ENCODE peak calls at places on chromosomes 16 and 17, in ten cellular contexts. K, O, G, X, M, T, J, Z, N and V are unnamed samples.

GRCh38 chr16:81798311-81799137 is 19.4 kb downstream of the PLCG2 start:
- DNase-seq in K (no peak), O (no peak), G (no peak), X (no peak), M (no peak), T (no peak), J (no peak), Z (no peak), N (no peak), V (no peak)

GRCh38 chr16:69796285-69797118 is 34.4 kb downstream of the WWP2 start:
- DNase-seq in K (peak), O (peak), G (peak), X (no peak), M (peak), T (peak), J (peak), Z (no peak), N (no peak), V (no peak)

GRCh38 chr17:35742896-35743477 is 10.1 kb downstream of the GAS2L2 start:
- DNase-seq in K (no peak), O (no peak), G (no peak), X (no peak), M (no peak), T (no peak), J (no peak), Z (no peak), N (no peak), V (no peak)

GRCh38 chr16:27020031-27020430 is 46.7 kb upstream of the C16orf82 start:
- DNase-seq in K (no peak), O (no peak), G (no peak), X (no peak), M (no peak), T (no peak), J (no peak), Z (no peak), N (no peak), V (no peak)

GRCh38 chr17:46001390-46002310 is 2.6 kb downstream of the STH start:
- DNase-seq in K (no peak), O (peak), G (no peak), X (no peak), M (no peak), T (peak), J (no peak), Z (no peak), N (no peak), V (no peak)

GRCh38 chr17:82671071-82671470 is 22.8 kb upstream of the WDR45B start:
- DNase-seq in K (no peak), O (no peak), G (no peak), X (no peak), M (no peak), T (no peak), J (no peak), Z (no peak), N (no peak), V (no peak)

GRCh38 chr17:7190276-7190917 is 11.2 kb upstream of the ASGR1 start:
- DNase-seq in K (no peak), O (no peak), G (no peak), X (no peak), M (no peak), T (no peak), J (no peak), Z (no peak), N (no peak), V (no peak)

GRCh38 chr17:72264682-72265405 is 144.0 kb downstream of the SOX9 start:
- DNase-seq in K (no peak), O (no peak), G (no peak), X (no peak), M (no peak), T (no peak), J (no peak), Z (no peak), N (no peak), V (no peak)

GRCh38 chr17:56810286-56810781 is 23.4 kb downstream of the C17orf67 start:
- DNase-seq in K (no peak), O (no peak), G (no peak), X (peak), M (no peak), T (no peak), J (no peak), Z (no peak), N (no peak), V (no peak)

GRCh38 chr17:40369923-40370322 is 5.4 kb upstream of the GJD3 start:
- DNase-seq in K (no peak), O (no peak), G (no peak), X (no peak), M (no peak), T (no peak), J (no peak), Z (no peak), N (no peak), V (no peak)

GRCh38 chr17:8225813-8226535 is 15.6 kb upstream of the AURKB start:
- DNase-seq in K (peak), O (peak), G (no peak), X (peak), M (peak), T (no peak), J (peak), Z (no peak), N (no peak), V (peak)

GRCh38 chr16:84614075-84614474 is 3.8 kb downstream of the COTL1 start:
- DNase-seq in K (peak), O (no peak), G (no peak), X (no peak), M (no peak), T (no peak), J (no peak), Z (no peak), N (no peak), V (no peak)

GRCh38 chr17:55614061-55614460 is 102.8 kb upstream of the SMIM36 start:
- DNase-seq in K (no peak), O (no peak), G (no peak), X (no peak), M (no peak), T (no peak), J (no peak), Z (no peak), N (no peak), V (no peak)

GRCh38 chr16:75273054-75273925 is 21.9 kb upstream of the BCAR1 start:
- DNase-seq in K (no peak), O (no peak), G (no peak), X (no peak), M (no peak), T (no peak), J (peak), Z (no peak), N (no peak), V (no peak)

GRCh38 chr17:52181842-52182241 is 23.3 kb upstream of the CA10 start:
- DNase-seq in K (no peak), O (peak), G (no peak), X (no peak), M (no peak), T (no peak), J (no peak), Z (no peak), N (no peak), V (no peak)

GRCh38 chr17:43534909-43535308 is 11.2 kb downstream of the ETV4 start:
- DNase-seq in K (no peak), O (no peak), G (no peak), X (no peak), M (no peak), T (no peak), J (no peak), Z (no peak), N (no peak), V (no peak)

GRCh38 chr17:72004011-72004427 is 116.8 kb upstream of the SOX9 start:
- DNase-seq in K (no peak), O (no peak), G (no peak), X (no peak), M (no peak), T (no peak), J (no peak), Z (no peak), N (no peak), V (no peak)

GRCh38 chr17:66526827-66527226 is 224.4 kb downstream of the PRKCA start:
- DNase-seq in K (no peak), O (no peak), G (no peak), X (no peak), M (no peak), T (no peak), J (no peak), Z (no peak), N (no peak), V (no peak)

GRCh38 chr16:75264999-75265910 is 13.8 kb upstream of the BCAR1 start:
- DNase-seq in K (no peak), O (no peak), G (no peak), X (no peak), M (no peak), T (no peak), J (peak), Z (no peak), N (peak), V (peak)

GRCh38 chr16:59180083-59180476 is 446.0 kb upstream of the GOT2 start:
- DNase-seq in K (no peak), O (no peak), G (no peak), X (no peak), M (no peak), T (peak), J (no peak), Z (no peak), N (no peak), V (no peak)

GRCh38 chr17:1351275-1351674 is 48.7 kb downstream of the YWHAE start:
- DNase-seq in K (no peak), O (no peak), G (no peak), X (no peak), M (no peak), T (no peak), J (no peak), Z (no peak), N (no peak), V (no peak)

GRCh38 chr17:49378311-49378710 is 16.3 kb upstream of the ZNF652 start:
- DNase-seq in K (no peak), O (no peak), G (no peak), X (no peak), M (no peak), T (no peak), J (no peak), Z (no peak), N (no peak), V (no peak)

GRCh38 chr17:17159571-17159970 is 46.6 kb downstream of the PLD6 start:
- DNase-seq in K (no peak), O (no peak), G (no peak), X (no peak), M (no peak), T (no peak), J (no peak), Z (no peak), N (no peak), V (no peak)

GRCh38 chr16:27169511-27170071 is 33.7 kb upstream of the KDM8 start:
- DNase-seq in K (no peak), O (peak), G (peak), X (no peak), M (no peak), T (peak), J (peak), Z (peak), N (peak), V (peak)

GRCh38 chr16:29719063-29719462 is 26.7 kb downstream of the C16orf54 start:
- DNase-seq in K (no peak), O (no peak), G (no peak), X (no peak), M (no peak), T (no peak), J (no peak), Z (no peak), N (peak), V (no peak)

GRCh38 chr16:81061855-81062608 is 15.0 kb downstream of the C16orf46 start:
- DNase-seq in K (no peak), O (no peak), G (no peak), X (peak), M (no peak), T (no peak), J (no peak), Z (no peak), N (no peak), V (no peak)

GRCh38 chr17:46978489-46979022 is 497 bp downstream of the RPRML start:
- DNase-seq in K (no peak), O (no peak), G (no peak), X (peak), M (no peak), T (no peak), J (no peak), Z (no peak), N (no peak), V (no peak)

GRCh38 chr16:69600202-69600601 is 34.4 kb downstream of the NFAT5 start:
- DNase-seq in K (no peak), O (no peak), G (no peak), X (no peak), M (no peak), T (no peak), J (no peak), Z (no peak), N (no peak), V (no peak)

GRCh38 chr17:68601565-68602266 is 549 bp upstream of the FAM20A start:
- DNase-seq in K (peak), O (no peak), G (no peak), X (no peak), M (no peak), T (no peak), J (no peak), Z (no peak), N (peak), V (no peak)

GRCh38 chr16:50369133-50369804 is 481 bp upstream of the BRD7 start:
- DNase-seq in K (no peak), O (no peak), G (no peak), X (no peak), M (no peak), T (no peak), J (no peak), Z (no peak), N (no peak), V (no peak)

GRCh38 chr17:45092932-45093430 is 31.9 kb downstream of the NMT1 start:
- DNase-seq in K (peak), O (no peak), G (peak), X (no peak), M (peak), T (peak), J (peak), Z (no peak), N (peak), V (peak)

GRCh38 chr16:78576941-78577340 is 477.5 kb downstream of the WWOX start:
- DNase-seq in K (no peak), O (no peak), G (no peak), X (no peak), M (no peak), T (no peak), J (no peak), Z (no peak), N (no peak), V (no peak)

GRCh38 chr17:45138911-45139532 is 3.5 kb downstream of the ACBD4 start:
- DNase-seq in K (no peak), O (peak), G (no peak), X (no peak), M (no peak), T (no peak), J (no peak), Z (no peak), N (peak), V (no peak)

GRCh38 chr17:29948460-29949185 is 7.2 kb downstream of the EFCAB5 start:
- DNase-seq in K (no peak), O (no peak), G (no peak), X (no peak), M (no peak), T (no peak), J (no peak), Z (no peak), N (no peak), V (no peak)

GRCh38 chr17:78993981-78994671 is 14.4 kb upstream of the LGALS3BP start:
- DNase-seq in K (peak), O (no peak), G (no peak), X (no peak), M (no peak), T (no peak), J (no peak), Z (no peak), N (peak), V (peak)